ENCODE peak calls at places on chromosomes 12 and 14, in four cellular contexts. D is stimulated activated naive CD4-positive, alpha-beta T cell; E is GM12865; L is WTC11. G is an unnamed sample.

GRCh38 chr12:109473006-109473405 is 4.1 kb downstream of the KCTD10 start:
- DNase-seq in E (no peak), L (no peak), D (no peak), G (no peak)

GRCh38 chr12:120767071-120768024 is 41.7 kb downstream of the ACADS start:
- DNase-seq in L (no peak), E (no peak), D (no peak), G (peak; percentile 57)

GRCh38 chr14:68882235-68882634 is 89.4 kb upstream of the ZFP36L1 start:
- DNase-seq in L (no peak), D (no peak), E (no peak), G (no peak)

GRCh38 chr12:106188249-106188648 is 49.5 kb upstream of the NUAK1 start:
- DNase-seq in E (no peak), L (no peak), D (no peak), G (no peak)

GRCh38 chr14:70013269-70013873 is 134.2 kb downstream of the SMOC1 start:
- DNase-seq in L (peak; percentile 83), D (no peak), E (peak; percentile 55), G (no peak)

GRCh38 chr12:67482751-67483661 is 165.5 kb upstream of the DYRK2 start:
- DNase-seq in L (no peak), E (peak; percentile 93), D (peak; percentile 37), G (no peak)

GRCh38 chr12:130196827-130197226 is 34.6 kb downstream of the FZD10 start:
- DNase-seq in D (no peak), E (no peak), L (no peak), G (no peak)

GRCh38 chr12:119528241-119528640 is 65.3 kb upstream of the TMEM233 start:
- DNase-seq in L (no peak), D (no peak), E (peak; percentile 26), G (no peak)